ENCODE peak calls at places on chromosomes 7 and 10, in seven cellular contexts. I is lower lobe of right lung, S is A549, F is spleen, E is chondrocyte, Y is neural crest cell, R is brain microvascular endothelial cell. C is an unnamed sample.

GRCh38 chr7:64849924-64850499 is 53.1 kb upstream of the ZNF273 start:
- DNase-seq in I (no peak), S (no peak), F (no peak), E (no peak), Y (no peak), R (no peak), C (no peak)

GRCh38 chr10:77877461-77878344 is 48.9 kb downstream of the DLG5 start:
- DNase-seq in I (no peak), S (no peak), F (peak; percentile 87), E (no peak), Y (peak; percentile 22), R (peak; percentile 44), C (no peak)

GRCh38 chr7:100566018-100566531 is 7.6 kb downstream of the SAP25 start:
- DNase-seq in I (no peak), S (no peak), F (no peak), E (no peak), Y (no peak), R (no peak), C (no peak)

GRCh38 chr7:127609297-127609696 is 8.6 kb downstream of the PAX4 start:
- DNase-seq in I (no peak), S (no peak), F (no peak), E (no peak), Y (no peak), R (no peak), C (no peak)

GRCh38 chr10:31419394-31420063 is 100.5 kb downstream of the ZEB1 start:
- DNase-seq in I (no peak), S (no peak), F (no peak), E (no peak), Y (no peak), R (peak; percentile 6), C (no peak)

GRCh38 chr7:7830122-7830878 is 111.9 kb upstream of the RPA3 start:
- DNase-seq in I (no peak), S (no peak), F (no peak), E (no peak), Y (no peak), R (no peak), C (no peak)

GRCh38 chr7:14858410-14858809 is 44.1 kb downstream of the DGKB start:
- DNase-seq in I (no peak), S (no peak), F (no peak), E (no peak), Y (no peak), R (no peak), C (no peak)

GRCh38 chr10:93142534-93142933 is 68.8 kb downstream of the CYP26A1 start:
- DNase-seq in I (no peak), S (no peak), F (no peak), E (no peak), Y (no peak), R (no peak), C (no peak)

GRCh38 chr7:53940483-53940882 is 601.7 kb upstream of the VSTM2A start:
- DNase-seq in I (no peak), S (no peak), F (no peak), E (no peak), Y (no peak), R (no peak), C (no peak)

GRCh38 chr7:141466151-141466904 is 84.9 kb upstream of the AGK start:
- DNase-seq in I (no peak), S (no peak), F (no peak), E (no peak), Y (no peak), R (no peak), C (no peak)

GRCh38 chr7:30068117-30068516 is 39.9 kb downstream of the PLEKHA8 start:
- DNase-seq in I (no peak), S (no peak), F (no peak), E (no peak), Y (no peak), R (peak; percentile 68), C (no peak)

GRCh38 chr7:127751062-127751722 is 99.2 kb downstream of the SND1 start:
- DNase-seq in I (no peak), S (no peak), F (no peak), E (no peak), Y (no peak), R (peak; percentile 68), C (no peak)

GRCh38 chr7:130277763-130278643 is 11.3 kb downstream of the CPA2 start:
- DNase-seq in I (no peak), S (peak; percentile 48), F (no peak), E (no peak), Y (peak; percentile 34), R (peak; percentile 59), C (no peak)
- TF ChIP-seq CTCF in I (peak; percentile 70), S (peak; percentile 39), F (peak; percentile 50), E (peak; percentile 79), Y (peak; percentile 50), R (peak; percentile 75), C (peak; percentile 59)

GRCh38 chr7:37141742-37142141 is 306.9 kb downstream of the ELMO1 start:
- DNase-seq in I (no peak), S (no peak), F (no peak), E (no peak), Y (no peak), R (no peak), C (no peak)
- TF ChIP-seq CTCF in I (no peak), S (no peak), F (no peak), E (peak; percentile 69), Y (no peak), R (no peak), C (no peak)

GRCh38 chr10:14952851-14953451 is 945 bp downstream of the DCLRE1C start:
- DNase-seq in I (no peak), S (no peak), F (no peak), E (no peak), Y (no peak), R (no peak), C (no peak)
- TF ChIP-seq CTCF in I (no peak), S (no peak), F (no peak), E (peak; percentile 40), Y (no peak), R (peak; percentile 24), C (no peak)

GRCh38 chr7:18754766-18755165 is 259.2 kb downstream of the HDAC9 start:
- DNase-seq in I (no peak), S (no peak), F (no peak), E (no peak), Y (no peak), R (peak; percentile 27), C (no peak)
- TF ChIP-seq CTCF in I (no peak), S (no peak), F (no peak), E (peak; percentile 67), Y (no peak), R (no peak), C (no peak)

GRCh38 chr7:105738133-105738532 is 138.3 kb downstream of the ATXN7L1 start:
- DNase-seq in I (no peak), S (no peak), F (no peak), E (no peak), Y (no peak), R (no peak), C (no peak)
- TF ChIP-seq CTCF in I (no peak), S (no peak), F (no peak), E (peak; percentile 9), Y (peak; percentile 20), R (peak; percentile 38), C (no peak)

GRCh38 chr7:154587812-154588211 is 415.1 kb downstream of the PAXIP1 start:
- DNase-seq in I (no peak), S (no peak), F (no peak), E (no peak), Y (no peak), R (no peak), C (no peak)

GRCh38 chr7:154581251-154581890 is 421.6 kb downstream of the PAXIP1 start:
- DNase-seq in I (no peak), S (no peak), F (no peak), E (no peak), Y (no peak), R (no peak), C (no peak)

GRCh38 chr7:154579711-154580110 is 423.2 kb downstream of the PAXIP1 start:
- DNase-seq in I (no peak), S (no peak), F (no peak), E (no peak), Y (no peak), R (no peak), C (no peak)

GRCh38 chr7:154583454-154583853 is 419.5 kb downstream of the PAXIP1 start:
- DNase-seq in I (no peak), S (no peak), F (no peak), E (no peak), Y (no peak), R (no peak), C (no peak)

GRCh38 chr7:154584352-154585252 is 418.3 kb downstream of the PAXIP1 start:
- DNase-seq in I (no peak), S (peak; percentile 12), F (no peak), E (no peak), Y (no peak), R (no peak), C (no peak)
- TF ChIP-seq CTCF in I (peak; percentile 45), S (peak; percentile 10), F (no peak), E (no peak), Y (peak; percentile 67), R (no peak), C (peak; percentile 68)

C was measured in progenitor cell of endocrine pancreas.